ENCODE peak calls at places on chromosome 20, in five cellular contexts. One of them, this sample, is unnamed.

GRCh38 chr20:40489886-40490285 is 199.2 kb downstream of the MAFB start:
- DNase-seq in stomach: no peak
- DNase-seq in endothelial cell of umbilical vein: no peak
- DNase-seq in heart left ventricle: no peak
- DNase-seq in suprapubic skin: no peak
- DNase-seq in this sample: no peak

GRCh38 chr20:36408219-36408618 is 102.1 kb downstream of the DLGAP4 start:
- DNase-seq in stomach: peak; percentile 49
- DNase-seq in heart left ventricle: no peak
- DNase-seq in endothelial cell of umbilical vein: peak; percentile 63
- DNase-seq in suprapubic skin: peak; percentile 72
- DNase-seq in this sample: no peak

GRCh38 chr20:4519530-4519929 is 202.2 kb upstream of the PRND start:
- DNase-seq in stomach: no peak
- DNase-seq in heart left ventricle: no peak
- DNase-seq in suprapubic skin: no peak
- DNase-seq in endothelial cell of umbilical vein: peak; percentile 24
- DNase-seq in this sample: no peak

GRCh38 chr20:42083280-42083679 is 465.1 kb upstream of the CHD6 start:
- DNase-seq in suprapubic skin: no peak
- DNase-seq in heart left ventricle: no peak
- DNase-seq in stomach: no peak
- DNase-seq in endothelial cell of umbilical vein: no peak
- DNase-seq in this sample: no peak

GRCh38 chr20:10239954-10240353 is 21.3 kb downstream of the SNAP25 start:
- DNase-seq in suprapubic skin: no peak
- DNase-seq in stomach: peak; percentile 38
- DNase-seq in heart left ventricle: no peak
- DNase-seq in endothelial cell of umbilical vein: peak; percentile 29
- DNase-seq in this sample: no peak

GRCh38 chr20:24586523-24586840 is 117.1 kb downstream of the SYNDIG1 start:
- DNase-seq in suprapubic skin: no peak
- DNase-seq in heart left ventricle: no peak
- DNase-seq in endothelial cell of umbilical vein: no peak
- DNase-seq in stomach: no peak
- DNase-seq in this sample: no peak

GRCh38 chr20:35742741-35743523 is 872 bp upstream of the RBM39 start:
- DNase-seq in stomach: no peak
- DNase-seq in suprapubic skin: no peak
- DNase-seq in endothelial cell of umbilical vein: peak; percentile 57
- DNase-seq in heart left ventricle: no peak
- DNase-seq in this sample: no peak

GRCh38 chr20:11604339-11604738 is 313.4 kb upstream of the BTBD3 start:
- DNase-seq in suprapubic skin: no peak
- DNase-seq in stomach: no peak
- DNase-seq in endothelial cell of umbilical vein: no peak
- DNase-seq in heart left ventricle: no peak
- DNase-seq in this sample: no peak

GRCh38 chr20:41183831-41184230 is 46.5 kb downstream of the PLCG1 start:
- DNase-seq in endothelial cell of umbilical vein: no peak
- DNase-seq in stomach: peak; percentile 17
- DNase-seq in heart left ventricle: no peak
- DNase-seq in suprapubic skin: no peak
- DNase-seq in this sample: no peak

GRCh38 chr20:25309395-25310267 is 61.7 kb downstream of the PYGB start:
- DNase-seq in heart left ventricle: no peak
- DNase-seq in endothelial cell of umbilical vein: peak; percentile 10
- DNase-seq in suprapubic skin: peak; percentile 80
- DNase-seq in stomach: peak; percentile 53
- DNase-seq in this sample: peak; percentile 84

GRCh38 chr20:9262653-9263194 is 193.8 kb downstream of the PLCB4 start:
- DNase-seq in heart left ventricle: no peak
- DNase-seq in suprapubic skin: no peak
- DNase-seq in endothelial cell of umbilical vein: peak; percentile 53
- DNase-seq in stomach: no peak
- DNase-seq in this sample: no peak

GRCh38 chr20:40668449-40669228 is 20.4 kb downstream of the MAFB start:
- DNase-seq in stomach: no peak
- DNase-seq in heart left ventricle: no peak
- DNase-seq in suprapubic skin: no peak
- DNase-seq in endothelial cell of umbilical vein: no peak
- DNase-seq in this sample: no peak

GRCh38 chr20:45405566-45406259 is 2.4 kb upstream of the DBNDD2 start:
- DNase-seq in endothelial cell of umbilical vein: peak; percentile 7
- DNase-seq in heart left ventricle: peak; percentile 57
- DNase-seq in stomach: no peak
- DNase-seq in suprapubic skin: no peak
- DNase-seq in this sample: peak; percentile 81

GRCh38 chr20:5888051-5888450 is 62.3 kb downstream of the TRMT6 start:
- DNase-seq in stomach: no peak
- DNase-seq in endothelial cell of umbilical vein: no peak
- DNase-seq in suprapubic skin: no peak
- DNase-seq in heart left ventricle: no peak
- DNase-seq in this sample: no peak

GRCh38 chr20:56607061-56607704 is 21.9 kb upstream of the TFAP2C start:
- DNase-seq in endothelial cell of umbilical vein: no peak
- DNase-seq in suprapubic skin: no peak
- DNase-seq in stomach: no peak
- DNase-seq in heart left ventricle: no peak
- DNase-seq in this sample: no peak

GRCh38 chr20:14477125-14477524 is 139.7 kb upstream of the FLRT3 start:
- DNase-seq in suprapubic skin: no peak
- DNase-seq in endothelial cell of umbilical vein: no peak
- DNase-seq in stomach: no peak
- DNase-seq in heart left ventricle: no peak
- DNase-seq in this sample: no peak

GRCh38 chr20:2663887-2664719 is at the start of gene IDH3B:
- DNase-seq in heart left ventricle: peak; percentile 93
- DNase-seq in suprapubic skin: peak; percentile 97
- DNase-seq in endothelial cell of umbilical vein: peak; percentile 90
- DNase-seq in stomach: peak; percentile 93
- DNase-seq in this sample: peak; percentile 97

GRCh38 chr20:1827510-1827973 is 67.7 kb upstream of the SIRPA start:
- DNase-seq in heart left ventricle: no peak
- DNase-seq in suprapubic skin: no peak
- DNase-seq in endothelial cell of umbilical vein: no peak
- DNase-seq in stomach: no peak
- DNase-seq in this sample: no peak

GRCh38 chr20:62728781-62729300 is 20.2 kb downstream of the NTSR1 start:
- DNase-seq in heart left ventricle: no peak
- DNase-seq in endothelial cell of umbilical vein: no peak
- DNase-seq in stomach: no peak
- DNase-seq in suprapubic skin: peak; percentile 51
- DNase-seq in this sample: peak; percentile 59

GRCh38 chr20:3654326-3655031 is 8.7 kb downstream of the GFRA4 start:
- DNase-seq in stomach: no peak
- DNase-seq in endothelial cell of umbilical vein: no peak
- DNase-seq in heart left ventricle: no peak
- DNase-seq in suprapubic skin: peak; percentile 22
- DNase-seq in this sample: no peak

GRCh38 chr20:41256516-41256915 is 61.0 kb downstream of the ZHX3 start:
- DNase-seq in heart left ventricle: no peak
- DNase-seq in stomach: no peak
- DNase-seq in endothelial cell of umbilical vein: no peak
- DNase-seq in suprapubic skin: no peak
- DNase-seq in this sample: no peak

GRCh38 chr20:64079273-64080012 is at the start of gene RGS19:
- DNase-seq in stomach: peak; percentile 82
- DNase-seq in heart left ventricle: peak; percentile 84
- DNase-seq in endothelial cell of umbilical vein: peak; percentile 57
- DNase-seq in suprapubic skin: peak; percentile 86
- DNase-seq in this sample: peak; percentile 85

DNA sequence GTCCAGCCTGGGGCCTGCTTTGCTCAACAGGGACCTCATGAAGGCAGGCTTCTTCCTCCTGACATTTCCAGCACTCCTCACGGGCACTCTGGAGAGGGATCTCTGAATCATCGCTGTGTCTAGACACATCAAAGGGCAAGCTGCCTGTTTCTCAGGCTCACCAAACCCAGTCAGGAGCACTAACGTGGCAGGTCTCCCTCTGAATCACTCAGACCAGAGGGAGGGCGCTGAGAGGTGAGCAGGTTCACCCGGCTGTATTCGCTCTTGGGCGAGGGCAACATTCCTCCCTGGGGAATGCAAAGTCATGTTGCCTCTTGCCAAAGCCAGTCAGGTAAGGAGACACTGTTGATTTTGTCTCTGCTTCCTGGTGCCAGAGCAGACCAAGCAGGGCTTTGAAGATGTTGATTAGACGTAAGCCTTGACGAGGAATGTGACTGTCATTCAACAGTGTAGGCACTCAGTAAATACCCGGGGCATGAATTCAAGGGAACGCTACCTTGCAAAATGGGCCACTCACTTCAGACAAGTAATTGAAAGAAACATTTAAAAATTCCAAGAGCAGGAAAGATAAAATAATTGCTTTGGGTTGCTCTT is 50.1 kb downstream of the CYP24A1 start:
- DNase-seq in stomach: peak; percentile 84
- DNase-seq in endothelial cell of umbilical vein: no peak
- DNase-seq in suprapubic skin: no peak
- DNase-seq in heart left ventricle: no peak
- DNase-seq in this sample: no peak
- TF ChIP-seq CTCF in stomach: no peak
- TF ChIP-seq CTCF in endothelial cell of umbilical vein: no peak
- TF ChIP-seq CTCF in suprapubic skin: no peak
- TF ChIP-seq CTCF in heart left ventricle: no peak
- TF ChIP-seq CTCF in this sample: no peak

DNA sequence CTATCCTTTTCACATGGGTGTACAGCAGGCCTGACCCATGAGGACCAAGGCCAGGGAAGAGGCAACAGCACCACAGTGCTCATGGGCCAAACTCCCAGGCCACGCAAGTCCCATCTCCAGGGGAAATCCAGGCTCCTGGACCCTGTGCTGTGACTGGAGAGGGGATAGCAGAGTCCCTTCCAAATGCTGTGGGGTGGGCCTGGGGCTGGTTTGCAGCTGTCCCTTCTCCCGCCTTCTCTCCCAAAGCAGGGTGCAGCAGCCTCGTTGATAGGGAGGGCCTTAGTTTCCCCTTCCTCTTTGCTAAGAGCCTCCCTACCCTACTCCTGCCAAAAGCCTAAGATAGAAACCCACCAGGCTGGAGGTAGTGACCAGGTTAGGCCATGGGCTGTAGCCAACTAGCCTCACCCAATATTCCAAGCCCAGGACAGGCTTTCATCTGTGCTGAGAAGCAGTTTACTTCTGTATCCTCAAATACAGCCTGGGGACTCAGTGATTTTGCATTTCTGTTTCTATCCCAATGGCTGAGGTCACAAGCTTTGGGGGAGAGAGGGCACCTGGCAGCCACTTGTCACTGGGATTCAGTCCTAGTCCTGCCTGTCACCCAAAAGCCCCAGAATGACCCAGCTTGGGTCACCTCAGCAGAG is 1.4 kb downstream of the CTSZ start:
- DNase-seq in stomach: no peak
- DNase-seq in heart left ventricle: no peak
- DNase-seq in suprapubic skin: no peak
- DNase-seq in endothelial cell of umbilical vein: no peak
- DNase-seq in this sample: peak; percentile 61
- TF ChIP-seq POLR2A in stomach: no peak
- TF ChIP-seq POLR2A in heart left ventricle: no peak
- TF ChIP-seq POLR2A in suprapubic skin: no peak
- TF ChIP-seq POLR2A in endothelial cell of umbilical vein: no peak
- TF ChIP-seq POLR2A in this sample: no peak

DNA sequence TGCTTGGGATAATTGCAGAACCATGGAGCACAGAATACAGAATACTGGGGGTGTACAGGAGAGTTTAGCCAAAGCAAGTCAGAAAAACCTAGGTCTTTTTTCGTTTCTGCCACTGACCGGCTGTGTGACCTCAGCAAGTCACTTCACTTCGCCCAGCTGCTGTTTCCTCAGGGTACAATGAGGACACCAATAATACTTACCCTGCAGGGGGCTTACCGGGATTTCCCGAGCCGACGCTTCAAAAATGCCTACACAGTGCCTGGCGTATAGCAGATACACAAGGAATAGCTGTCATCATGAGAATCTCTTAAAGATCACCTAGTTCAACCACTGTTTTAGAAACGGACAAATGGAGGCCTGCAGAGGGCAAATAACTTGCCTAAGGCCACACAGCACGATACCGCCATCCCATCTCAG is 772 bp downstream of the RIPOR3 start:
- DNase-seq in heart left ventricle: no peak
- DNase-seq in endothelial cell of umbilical vein: no peak
- DNase-seq in stomach: no peak
- DNase-seq in suprapubic skin: no peak
- DNase-seq in this sample: no peak
- H3K4me3 ChIP-seq in heart left ventricle: peak overlapping the region; percentile 46
- H3K4me3 ChIP-seq in endothelial cell of umbilical vein: no peak overlapping the region
- H3K4me3 ChIP-seq in stomach: peak overlapping the region; percentile 50
- H3K4me3 ChIP-seq in suprapubic skin: peak overlapping the region; percentile 53
- H3K4me3 ChIP-seq in this sample: peak overlapping the region; percentile 52

DNA sequence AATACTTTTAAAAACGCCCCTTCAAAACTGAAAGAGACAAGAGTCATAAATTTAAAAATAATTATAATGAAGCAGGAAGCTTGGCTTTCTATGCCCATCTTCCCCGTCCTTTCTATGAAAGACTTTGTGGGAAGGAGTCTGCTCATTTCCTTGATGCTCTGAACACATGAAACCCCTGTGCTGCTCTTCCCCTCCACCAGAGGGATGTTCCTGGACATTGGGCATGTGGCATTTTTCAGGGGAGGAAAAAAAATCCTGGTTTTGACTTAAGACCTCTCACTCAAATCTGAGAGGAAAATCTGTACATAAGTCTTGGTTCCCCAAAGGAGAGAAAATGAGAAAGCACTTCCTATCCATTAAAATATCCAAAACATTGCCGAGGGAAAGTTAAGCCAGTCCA is 393.0 kb downstream of the PAX1 start:
- DNase-seq in suprapubic skin: no peak
- DNase-seq in stomach: no peak
- DNase-seq in endothelial cell of umbilical vein: no peak
- DNase-seq in heart left ventricle: no peak
- DNase-seq in this sample: no peak
- TF ChIP-seq CTCF in suprapubic skin: no peak
- TF ChIP-seq CTCF in stomach: no peak
- TF ChIP-seq CTCF in endothelial cell of umbilical vein: no peak
- TF ChIP-seq CTCF in heart left ventricle: no peak
- TF ChIP-seq CTCF in this sample: no peak

This sample was measured in sigmoid colon.